ENCODE peak calls at places on chromosomes 16 and 17, in seven cellular contexts. E, L, W, X, D, B and J are unnamed samples.

GRCh38 chr16:86818701-86819522 is 240.6 kb downstream of the FOXL1 start:
- DNase-seq in E (no peak), L (no peak), W (no peak), X (no peak), D (peak; percentile 38), B (no peak), J (no peak)

GRCh38 chr16:52912565-52913173 is 140.0 kb downstream of the CHD9NB start:
- DNase-seq in E (no peak), L (peak; percentile 64), W (no peak), X (peak; percentile 75), D (peak; percentile 57), B (peak; percentile 30), J (peak; percentile 58)

GRCh38 chr16:66458853-66459252 is 31.8 kb downstream of the BEAN1 start:
- DNase-seq in E (no peak), L (no peak), W (no peak), X (no peak), D (no peak), B (no peak), J (no peak)

GRCh38 chr17:40559016-40559853 is 6.0 kb downstream of the CCR7 start:
- DNase-seq in E (no peak), L (no peak), W (no peak), X (no peak), D (peak; percentile 64), B (no peak), J (peak; percentile 2)

GRCh38 chr16:51147776-51148673 is 3.0 kb downstream of the SALL1 start:
- DNase-seq in E (no peak), L (no peak), W (no peak), X (no peak), D (no peak), B (no peak), J (no peak)

GRCh38 chr17:37134050-37134449 is 185.3 kb downstream of the AATF start:
- DNase-seq in E (no peak), L (peak; percentile 12), W (no peak), X (no peak), D (peak; percentile 5), B (no peak), J (no peak)

GRCh38 chr16:57578521-57579360 is 36.3 kb downstream of the ADGRG5 start:
- DNase-seq in E (no peak), L (no peak), W (no peak), X (no peak), D (peak; percentile 5), B (no peak), J (no peak)

GRCh38 chr16:25108054-25108453 is 3.5 kb upstream of the LCMT1 start:
- DNase-seq in E (peak; percentile 46), L (no peak), W (peak; percentile 34), X (peak; percentile 17), D (no peak), B (no peak), J (peak; percentile 43)

GRCh38 chr17:81540676-81541027 is 11.5 kb downstream of the FAAP100 start:
- DNase-seq in E (peak; percentile 7), L (no peak), W (no peak), X (no peak), D (no peak), B (no peak), J (no peak)

GRCh38 chr17:2694381-2695242 is 17.0 kb downstream of the CLUH start:
- DNase-seq in E (no peak), L (no peak), W (no peak), X (peak; percentile 7), D (no peak), B (no peak), J (peak; percentile 26)

GRCh38 chr17:6706499-6706898 is 6.7 kb downstream of the SLC13A5 start:
- DNase-seq in E (no peak), L (no peak), W (no peak), X (no peak), D (no peak), B (no peak), J (no peak)

GRCh38 chr16:58732545-58733247 is 1.4 kb downstream of the GOT2 start:
- DNase-seq in E (peak; percentile 29), L (peak; percentile 22), W (no peak), X (no peak), D (peak; percentile 36), B (no peak), J (peak; percentile 57)

GRCh38 chr17:77373298-77374169 is 232.8 kb downstream of the SEC14L1 start:
- DNase-seq in E (no peak), L (no peak), W (no peak), X (peak; percentile 37), D (peak; percentile 48), B (peak; percentile 56), J (peak; percentile 61)

GRCh38 chr16:9055115-9055514 is 36.3 kb upstream of the HAPSTR1 start:
- DNase-seq in E (no peak), L (no peak), W (no peak), X (no peak), D (no peak), B (no peak), J (no peak)

GRCh38 chr17:29867643-29868181 is 62.3 kb downstream of the SSH2 start:
- DNase-seq in E (peak; percentile 7), L (no peak), W (no peak), X (no peak), D (no peak), B (no peak), J (no peak)

GRCh38 chr17:31394544-31394943 is 3.1 kb downstream of the RAB11FIP4 start:
- DNase-seq in E (no peak), L (peak; percentile 77), W (no peak), X (no peak), D (peak; percentile 84), B (peak; percentile 45), J (peak; percentile 67)

GRCh38 chr17:5049314-5049819 is 14.1 kb upstream of the SLC52A1 start:
- DNase-seq in E (peak; percentile 40), L (no peak), W (peak; percentile 74), X (peak; percentile 46), D (no peak), B (no peak), J (no peak)

GRCh38 chr17:71975998-71976649 is 144.7 kb upstream of the SOX9 start:
- DNase-seq in E (no peak), L (peak; percentile 95), W (no peak), X (peak; percentile 79), D (peak; percentile 97), B (peak; percentile 90), J (no peak)

GRCh38 chr17:29292992-29293889 is 707 bp downstream of the NUFIP2 start:
- DNase-seq in E (peak; percentile 68), L (peak; percentile 18), W (peak; percentile 37), X (peak; percentile 67), D (peak; percentile 58), B (peak; percentile 75), J (peak; percentile 62)

DNA sequence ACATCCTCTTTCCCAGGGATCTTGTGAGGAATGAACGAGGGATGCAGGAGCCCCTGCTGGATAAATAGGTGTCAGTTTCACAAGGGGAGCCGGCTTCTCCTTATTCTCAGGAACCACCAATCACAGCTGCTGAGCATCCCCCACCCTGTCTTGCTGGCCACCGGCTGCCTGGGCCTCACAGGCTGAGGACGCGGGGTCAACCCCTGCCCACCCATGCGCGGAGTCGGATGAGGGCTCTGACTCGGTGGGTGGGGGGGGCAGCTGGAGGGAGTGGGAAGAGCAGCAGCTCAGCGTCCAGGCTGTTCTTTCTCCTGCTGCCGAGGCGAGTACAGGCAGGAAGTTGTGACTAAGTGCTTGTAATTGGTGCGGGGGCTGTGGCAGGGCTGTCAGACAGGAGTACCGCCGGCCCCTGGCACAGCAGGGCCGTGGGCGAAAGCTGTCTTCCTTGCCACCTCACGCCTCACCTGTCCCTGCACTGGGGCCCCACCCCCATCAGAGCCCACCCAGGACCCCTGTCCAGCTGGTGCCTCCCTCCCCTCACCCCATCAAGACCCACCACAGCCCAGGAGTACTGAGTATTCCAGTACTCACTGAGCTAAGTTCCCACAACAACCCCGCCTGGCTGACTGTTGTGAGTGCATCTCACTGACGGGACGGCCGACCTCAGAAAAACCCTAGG is 11.0 kb upstream of the DPEP1 start:
- DNase-seq in E (no peak), L (peak; percentile 94), W (peak; percentile 35), X (no peak), D (peak; percentile 87), B (no peak), J (peak; percentile 74)
- TF ChIP-seq CTCF in E (no peak), L (no peak), W (no peak), X (no peak), D (no peak), B (no peak), J (no peak)

DNA sequence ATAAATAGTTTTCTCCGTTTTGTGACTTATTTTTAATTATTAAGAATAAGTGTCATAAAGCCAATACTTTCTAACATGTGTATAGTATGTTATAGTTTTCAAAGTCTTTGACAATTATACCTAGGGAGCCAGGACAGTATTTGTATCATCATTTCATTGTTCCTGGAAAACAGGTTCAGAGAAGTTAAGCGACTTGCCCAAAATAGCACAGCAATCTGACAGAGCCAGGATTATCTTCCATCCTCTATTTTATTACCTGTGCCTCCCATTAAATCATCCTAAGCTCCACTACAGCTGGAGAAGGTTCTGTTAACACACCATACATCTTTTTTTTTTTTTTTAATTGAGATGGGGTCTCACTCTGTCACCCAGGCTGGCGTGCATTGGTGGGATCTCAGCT is 718.4 kb downstream of the MAF start:
- DNase-seq in E (no peak), L (no peak), W (no peak), X (no peak), D (no peak), B (no peak), J (no peak)
- TF ChIP-seq CTCF in E (no peak), L (no peak), W (no peak), X (no peak), D (no peak), B (no peak), J (no peak)

DNA sequence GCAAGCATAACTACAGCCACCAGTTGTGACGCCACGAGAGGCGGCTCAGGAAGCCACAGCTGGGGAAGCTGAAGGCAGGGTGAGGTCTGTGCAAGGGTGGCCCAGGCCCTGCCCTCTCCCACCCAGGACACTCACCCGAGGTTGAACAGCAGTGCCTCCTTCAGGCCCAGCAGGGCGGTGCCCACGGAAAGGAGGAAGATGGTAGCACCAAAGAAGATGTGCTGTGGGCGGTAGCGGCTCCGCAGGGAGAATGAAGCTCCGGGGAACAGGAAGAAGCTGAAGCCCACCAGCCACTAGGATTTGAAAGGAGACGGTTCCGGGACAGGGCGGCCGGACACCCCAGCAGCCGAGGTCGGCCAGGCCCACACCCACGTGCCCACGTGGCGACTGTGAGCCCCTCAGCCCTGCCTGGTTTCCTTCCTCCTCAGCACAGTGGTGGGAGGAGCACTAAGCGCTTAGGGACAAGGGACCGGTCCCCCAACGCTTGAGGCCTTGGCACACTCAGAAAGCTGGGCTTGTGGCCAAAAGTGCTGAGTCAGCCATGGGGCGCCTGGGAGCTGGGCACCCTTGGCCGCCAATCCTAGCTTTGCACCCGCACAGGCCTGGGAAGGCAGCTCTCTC is 11.0 kb downstream of the CYB561 start:
- DNase-seq in E (no peak), L (no peak), W (peak; percentile 43), X (peak; percentile 83), D (peak; percentile 54), B (peak; percentile 70), J (no peak)
- TF ChIP-seq CTCF in E (peak; percentile 7), L (peak; percentile 40), W (no peak), X (peak; percentile 11), D (no peak), B (no peak), J (peak; percentile 9)

DNA sequence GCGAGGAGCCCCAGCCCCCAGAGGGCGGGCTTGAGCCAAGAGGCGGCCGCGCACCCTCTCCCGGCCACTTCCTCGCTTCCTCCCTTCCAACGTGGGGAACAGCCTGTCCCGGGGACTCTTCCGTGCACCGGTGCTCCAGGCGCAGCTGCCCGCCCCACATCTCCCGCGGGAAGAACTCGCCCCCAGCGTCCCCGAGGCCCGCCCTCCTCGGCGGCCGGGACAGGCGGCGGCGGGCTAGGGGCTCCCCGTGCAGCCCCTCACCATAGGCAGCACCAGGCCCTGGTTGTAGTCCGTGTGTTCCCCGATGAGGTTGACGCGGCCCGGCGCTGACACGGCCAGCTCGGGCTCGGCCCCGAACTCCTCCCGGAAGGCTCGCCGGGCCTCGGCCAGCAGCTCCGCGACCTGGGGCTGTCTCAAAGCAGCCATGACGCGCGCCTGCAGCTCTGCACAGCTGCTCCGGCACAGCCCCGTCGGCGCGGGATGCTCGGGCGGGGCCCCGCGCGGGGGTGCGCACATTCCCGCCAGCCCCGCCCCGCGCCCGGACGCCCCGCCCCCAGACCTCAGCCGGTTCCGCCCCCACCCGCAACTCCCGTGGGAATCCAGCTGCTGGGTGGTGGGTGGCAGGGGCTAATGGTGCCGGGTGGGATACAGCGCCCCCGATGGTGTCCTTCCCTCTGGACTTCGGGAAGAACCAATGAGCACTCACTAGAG is at the start of gene GALK1:
- DNase-seq in E (peak; percentile 80), L (peak; percentile 25), W (peak; percentile 68), X (peak; percentile 82), D (peak; percentile 74), B (peak; percentile 81), J (peak; percentile 93)
- TF ChIP-seq CTCF in E (peak; percentile 12), L (peak; percentile 78), W (peak; percentile 27), X (no peak), D (peak; percentile 70), B (peak; percentile 49), J (peak; percentile 68)